ENCODE peak calls at places on chromosome 19, in eight cellular contexts. One of them, this sample, is unnamed.

GRCh38 chr19:18608102-18608804 is 1.7 kb upstream of the CRLF1 start:
- DNase-seq in neural crest cell: no peak
- DNase-seq in pons: no peak
- DNase-seq in LHCN-M2: no peak
- DNase-seq in memory B cell: no peak
- DNase-seq in NCI-H774: no peak
- DNase-seq in effector CD4-positive, alpha-beta T cell: no peak
- DNase-seq in stimulated activated CD8-positive, alpha-beta memory T cell treated with anti-CD3 and anti-CD28 coated beads, Interleukin-15, amount 100 ng/mL, for 24 hours: no peak
- DNase-seq in this sample: no peak

GRCh38 chr19:2051771-2052704 is 994 bp upstream of the MKNK2 start:
- DNase-seq in LHCN-M2: no peak
- DNase-seq in effector CD4-positive, alpha-beta T cell: peak
- DNase-seq in pons: no peak
- DNase-seq in NCI-H774: no peak
- DNase-seq in memory B cell: peak
- DNase-seq in neural crest cell: no peak
- DNase-seq in stimulated activated CD8-positive, alpha-beta memory T cell treated with anti-CD3 and anti-CD28 coated beads, Interleukin-15, amount 100 ng/mL, for 24 hours: no peak
- DNase-seq in this sample: no peak

GRCh38 chr19:3057275-3057714 is 5.0 kb downstream of the TLE5 start:
- DNase-seq in pons: peak
- DNase-seq in effector CD4-positive, alpha-beta T cell: no peak
- DNase-seq in NCI-H774: no peak
- DNase-seq in stimulated activated CD8-positive, alpha-beta memory T cell treated with anti-CD3 and anti-CD28 coated beads, Interleukin-15, amount 100 ng/mL, for 24 hours: no peak
- DNase-seq in neural crest cell: no peak
- DNase-seq in LHCN-M2: peak
- DNase-seq in memory B cell: no peak
- DNase-seq in this sample: peak

GRCh38 chr19:29532097-29532496 is 6.3 kb downstream of the VSTM2B start:
- DNase-seq in stimulated activated CD8-positive, alpha-beta memory T cell treated with anti-CD3 and anti-CD28 coated beads, Interleukin-15, amount 100 ng/mL, for 24 hours: no peak
- DNase-seq in LHCN-M2: no peak
- DNase-seq in neural crest cell: no peak
- DNase-seq in memory B cell: no peak
- DNase-seq in pons: no peak
- DNase-seq in effector CD4-positive, alpha-beta T cell: no peak
- DNase-seq in NCI-H774: no peak
- DNase-seq in this sample: no peak

GRCh38 chr19:1125601-1126533 is 22.1 kb downstream of the GPX4 start:
- DNase-seq in neural crest cell: no peak
- DNase-seq in pons: no peak
- DNase-seq in effector CD4-positive, alpha-beta T cell: no peak
- DNase-seq in LHCN-M2: peak
- DNase-seq in stimulated activated CD8-positive, alpha-beta memory T cell treated with anti-CD3 and anti-CD28 coated beads, Interleukin-15, amount 100 ng/mL, for 24 hours: no peak
- DNase-seq in memory B cell: no peak
- DNase-seq in NCI-H774: no peak
- DNase-seq in this sample: no peak

GRCh38 chr19:16034958-16035560 is 41.2 kb upstream of the TPM4 start:
- DNase-seq in effector CD4-positive, alpha-beta T cell: no peak
- DNase-seq in pons: no peak
- DNase-seq in neural crest cell: no peak
- DNase-seq in stimulated activated CD8-positive, alpha-beta memory T cell treated with anti-CD3 and anti-CD28 coated beads, Interleukin-15, amount 100 ng/mL, for 24 hours: no peak
- DNase-seq in NCI-H774: no peak
- DNase-seq in LHCN-M2: no peak
- DNase-seq in memory B cell: no peak
- DNase-seq in this sample: no peak

GRCh38 chr19:50358483-50359431 is 6.7 kb downstream of the NAPSA start:
- DNase-seq in stimulated activated CD8-positive, alpha-beta memory T cell treated with anti-CD3 and anti-CD28 coated beads, Interleukin-15, amount 100 ng/mL, for 24 hours: peak
- DNase-seq in LHCN-M2: no peak
- DNase-seq in NCI-H774: peak
- DNase-seq in effector CD4-positive, alpha-beta T cell: peak
- DNase-seq in memory B cell: peak
- DNase-seq in neural crest cell: no peak
- DNase-seq in pons: peak
- DNase-seq in this sample: no peak

GRCh38 chr19:8423821-8424223 is 10.7 kb downstream of the MARCHF2 start:
- DNase-seq in NCI-H774: no peak
- DNase-seq in neural crest cell: peak
- DNase-seq in pons: peak
- DNase-seq in effector CD4-positive, alpha-beta T cell: no peak
- DNase-seq in LHCN-M2: peak
- DNase-seq in stimulated activated CD8-positive, alpha-beta memory T cell treated with anti-CD3 and anti-CD28 coated beads, Interleukin-15, amount 100 ng/mL, for 24 hours: no peak
- DNase-seq in memory B cell: no peak
- DNase-seq in this sample: no peak

GRCh38 chr19:49342291-49342721 is 7.1 kb downstream of the CD37 start:
- DNase-seq in LHCN-M2: no peak
- DNase-seq in neural crest cell: no peak
- DNase-seq in pons: no peak
- DNase-seq in NCI-H774: no peak
- DNase-seq in effector CD4-positive, alpha-beta T cell: no peak
- DNase-seq in memory B cell: no peak
- DNase-seq in stimulated activated CD8-positive, alpha-beta memory T cell treated with anti-CD3 and anti-CD28 coated beads, Interleukin-15, amount 100 ng/mL, for 24 hours: no peak
- DNase-seq in this sample: no peak

GRCh38 chr19:17244618-17245534 is 843 bp downstream of the NR2F6 start:
- DNase-seq in effector CD4-positive, alpha-beta T cell: no peak
- DNase-seq in LHCN-M2: no peak
- DNase-seq in neural crest cell: no peak
- DNase-seq in NCI-H774: no peak
- DNase-seq in pons: no peak
- DNase-seq in memory B cell: no peak
- DNase-seq in stimulated activated CD8-positive, alpha-beta memory T cell treated with anti-CD3 and anti-CD28 coated beads, Interleukin-15, amount 100 ng/mL, for 24 hours: no peak
- DNase-seq in this sample: peak

GRCh38 chr19:1873524-1874473 is 10.4 kb upstream of the KLF16 start:
- DNase-seq in LHCN-M2: no peak
- DNase-seq in pons: no peak
- DNase-seq in effector CD4-positive, alpha-beta T cell: no peak
- DNase-seq in stimulated activated CD8-positive, alpha-beta memory T cell treated with anti-CD3 and anti-CD28 coated beads, Interleukin-15, amount 100 ng/mL, for 24 hours: no peak
- DNase-seq in neural crest cell: no peak
- DNase-seq in memory B cell: no peak
- DNase-seq in NCI-H774: no peak
- DNase-seq in this sample: peak

GRCh38 chr19:42831221-42832019 is 48.1 kb downstream of the PSG1 start:
- DNase-seq in stimulated activated CD8-positive, alpha-beta memory T cell treated with anti-CD3 and anti-CD28 coated beads, Interleukin-15, amount 100 ng/mL, for 24 hours: no peak
- DNase-seq in pons: peak
- DNase-seq in effector CD4-positive, alpha-beta T cell: no peak
- DNase-seq in LHCN-M2: no peak
- DNase-seq in memory B cell: no peak
- DNase-seq in NCI-H774: no peak
- DNase-seq in neural crest cell: no peak
- DNase-seq in this sample: no peak

GRCh38 chr19:29375429-29376093 is 150.2 kb upstream of the VSTM2B start:
- DNase-seq in memory B cell: no peak
- DNase-seq in effector CD4-positive, alpha-beta T cell: no peak
- DNase-seq in stimulated activated CD8-positive, alpha-beta memory T cell treated with anti-CD3 and anti-CD28 coated beads, Interleukin-15, amount 100 ng/mL, for 24 hours: no peak
- DNase-seq in LHCN-M2: no peak
- DNase-seq in pons: peak
- DNase-seq in NCI-H774: no peak
- DNase-seq in neural crest cell: no peak
- DNase-seq in this sample: no peak

GRCh38 chr19:38130399-38130798 is 93.6 kb downstream of the DPF1 start:
- DNase-seq in neural crest cell: no peak
- DNase-seq in stimulated activated CD8-positive, alpha-beta memory T cell treated with anti-CD3 and anti-CD28 coated beads, Interleukin-15, amount 100 ng/mL, for 24 hours: no peak
- DNase-seq in NCI-H774: no peak
- DNase-seq in pons: no peak
- DNase-seq in memory B cell: no peak
- DNase-seq in effector CD4-positive, alpha-beta T cell: no peak
- DNase-seq in LHCN-M2: no peak
- DNase-seq in this sample: no peak

GRCh38 chr19:39916851-39917396 is 17.5 kb downstream of the FCGBP start:
- DNase-seq in effector CD4-positive, alpha-beta T cell: no peak
- DNase-seq in LHCN-M2: no peak
- DNase-seq in memory B cell: no peak
- DNase-seq in stimulated activated CD8-positive, alpha-beta memory T cell treated with anti-CD3 and anti-CD28 coated beads, Interleukin-15, amount 100 ng/mL, for 24 hours: no peak
- DNase-seq in NCI-H774: no peak
- DNase-seq in pons: peak
- DNase-seq in neural crest cell: no peak
- DNase-seq in this sample: peak